ENCODE peak calls at places on chromosomes 3 and 15, in five cellular contexts. J is DND-41; K is AG04450; X is cardiac muscle cell; O is CD8-positive, alpha-beta T cell. F is an unnamed sample.
A peak's percentile ranks its signal among the peaks of the same experiment; 100 is the strongest.

GRCh38 chr3:129428382-129429079 is at the start of gene EFCAB12:
- DNase-seq in J (no peak), K (peak; percentile 79), X (peak; percentile 96), O (peak; percentile 77), F (peak; percentile 85)

GRCh38 chr3:154247806-154248480 is 76.3 kb downstream of the DHX36 start:
- DNase-seq in J (no peak), K (no peak), X (no peak), O (no peak), F (no peak)

GRCh38 chr3:115022835-115023398 is 124.2 kb downstream of the ZBTB20 start:
- DNase-seq in J (no peak), K (no peak), X (no peak), O (no peak), F (no peak)

GRCh38 chr15:84982301-84982920 is 755 bp downstream of the PDE8A start:
- DNase-seq in J (no peak), K (no peak), X (peak; percentile 44), O (no peak), F (peak; percentile 27)

GRCh38 chr3:43675593-43675992 is 15.1 kb upstream of the ABHD5 start:
- DNase-seq in J (no peak), K (no peak), X (no peak), O (no peak), F (no peak)

GRCh38 chr3:100709840-100710235 is 544 bp downstream of the TFG start:
- DNase-seq in J (peak; percentile 76), K (no peak), X (peak; percentile 49), O (peak; percentile 11), F (no peak)

GRCh38 chr3:111047812-111048435 is 23.7 kb upstream of the NECTIN3 start:
- DNase-seq in J (no peak), K (no peak), X (no peak), O (no peak), F (no peak)

GRCh38 chr3:56862352-56863062 is 60.8 kb upstream of the ARHGEF3 start:
- DNase-seq in J (no peak), K (no peak), X (peak; percentile 89), O (no peak), F (no peak)

GRCh38 chr15:34651962-34652725 is 68.7 kb upstream of the GOLGA8B start:
- DNase-seq in J (no peak), K (no peak), X (no peak), O (no peak), F (no peak)

GRCh38 chr3:31092748-31093607 is 198.5 kb upstream of the GADL1 start:
- DNase-seq in J (no peak), K (no peak), X (peak; percentile 69), O (no peak), F (no peak)

GRCh38 chr3:155019576-155019975 is 60.5 kb upstream of the MME start:
- DNase-seq in J (no peak), K (peak; percentile 10), X (peak; percentile 21), O (no peak), F (no peak)

GRCh38 chr3:110773413-110773954 is 298.1 kb upstream of the NECTIN3 start:
- DNase-seq in J (no peak), K (peak; percentile 92), X (peak; percentile 12), O (no peak), F (no peak)

GRCh38 chr3:86175051-86175536 is 815.9 kb downstream of the VGLL3 start:
- DNase-seq in J (no peak), K (no peak), X (no peak), O (no peak), F (no peak)

GRCh38 chr3:114307222-114307840 is 13.5 kb downstream of the TIGIT start:
- DNase-seq in J (no peak), K (no peak), X (no peak), O (no peak), F (no peak)

GRCh38 chr3:128572013-128572412 is 78.6 kb downstream of the RPN1 start:
- DNase-seq in J (no peak), K (no peak), X (no peak), O (no peak), F (no peak)

GRCh38 chr3:71175722-71176365 is 407.7 kb downstream of the FOXP1 start:
- DNase-seq in J (no peak), K (no peak), X (no peak), O (no peak), F (no peak)

GRCh38 chr3:117622130-117622841 is 912.7 kb downstream of the TUSC7 start:
- DNase-seq in J (no peak), K (peak; percentile 60), X (peak; percentile 63), O (no peak), F (no peak)

GRCh38 chr3:161682715-161683114 is 186.1 kb downstream of the OTOL1 start:
- DNase-seq in J (no peak), K (no peak), X (no peak), O (no peak), F (no peak)

GRCh38 chr3:15796771-15797599 is 794 bp downstream of the ANKRD28 start:
- DNase-seq in J (peak; percentile 28), K (peak; percentile 34), X (peak; percentile 72), O (no peak), F (no peak)

GRCh38 chr3:188187055-188187454 is 33.1 kb downstream of the LPP start:
- DNase-seq in J (no peak), K (no peak), X (no peak), O (no peak), F (no peak)

GRCh38 chr3:189773056-189773455 is 141.9 kb downstream of the TP63 start:
- DNase-seq in J (no peak), K (peak; percentile 8), X (peak; percentile 61), O (no peak), F (no peak)

GRCh38 chr15:78312956-78313355 is 13.5 kb upstream of the SKIC8 start:
- DNase-seq in J (no peak), K (no peak), X (no peak), O (no peak), F (no peak)

GRCh38 chr3:120793601-120794000 is 51.1 kb downstream of the GTF2E1 start:
- DNase-seq in J (no peak), K (no peak), X (no peak), O (no peak), F (no peak)

GRCh38 chr3:50316657-50317242 is 5.8 kb downstream of the HYAL2 start:
- DNase-seq in J (no peak), K (no peak), X (no peak), O (peak; percentile 70), F (peak; percentile 62)

GRCh38 chr3:123153124-123153523 is 48.6 kb upstream of the SEC22A start:
- DNase-seq in J (no peak), K (no peak), X (no peak), O (no peak), F (no peak)

GRCh38 chr3:174376346-174376745 is 482.8 kb upstream of the NAALADL2 start:
- DNase-seq in J (no peak), K (no peak), X (peak; percentile 43), O (no peak), F (no peak)

GRCh38 chr3:15314276-15314675 is 18.1 kb downstream of the SH3BP5 start:
- DNase-seq in J (no peak), K (no peak), X (no peak), O (no peak), F (no peak)

GRCh38 chr15:61095804-61096506 is 133.1 kb downstream of the RORA start:
- DNase-seq in J (no peak), K (no peak), X (no peak), O (no peak), F (no peak)

GRCh38 chr3:24688446-24689148 is 193.9 kb upstream of the THRB start:
- DNase-seq in J (no peak), K (no peak), X (no peak), O (no peak), F (no peak)

GRCh38 chr3:99690761-99691369 is 52.5 kb downstream of the COL8A1 start:
- DNase-seq in J (no peak), K (no peak), X (no peak), O (no peak), F (no peak)

GRCh38 chr3:193129607-193130006 is 111.4 kb upstream of the PLAAT1 start:
- DNase-seq in J (no peak), K (no peak), X (no peak), O (no peak), F (no peak)
- TF ChIP-seq CTCF in J (peak; percentile 7), K (no peak), X (no peak), O (no peak), F (no peak)

GRCh38 chr15:96316953-96317629 is 13.4 kb upstream of the NR2F2 start:
- DNase-seq in J (no peak), K (no peak), X (no peak), O (no peak), F (no peak)
- H3K27me3 ChIP-seq in J (peaks cover 5% of the 10 kb centered on the region), K (no peaks in the 10 kb centered on the region), X (peaks cover 95% of the 10 kb centered on the region), O (peaks cover 17% of the 10 kb centered on the region), F (peaks cover 56% of the 10 kb centered on the region)

GRCh38 chr15:66747866-66748265 is 45.8 kb downstream of the SMAD6 start:
- DNase-seq in J (no peak), K (no peak), X (no peak), O (no peak), F (no peak)

GRCh38 chr15:66745530-66746230 is 43.6 kb downstream of the SMAD6 start:
- DNase-seq in J (no peak), K (no peak), X (no peak), O (no peak), F (no peak)

GRCh38 chr15:66747223-66747622 is 45.2 kb downstream of the SMAD6 start:
- DNase-seq in J (no peak), K (no peak), X (no peak), O (no peak), F (no peak)

GRCh38 chr15:66744610-66745279 is 42.7 kb downstream of the SMAD6 start:
- DNase-seq in J (no peak), K (no peak), X (no peak), O (no peak), F (no peak)

GRCh38 chr15:66746231-66746605 is 44.2 kb downstream of the SMAD6 start:
- DNase-seq in J (no peak), K (no peak), X (no peak), O (no peak), F (no peak)
- H3K27ac ChIP-seq in J (no peak overlapping the region), K (no peak overlapping the region), X (peak overlapping the region; percentile 73), O (no peak overlapping the region), F (no peak overlapping the region)

GRCh38 chr3:170117134-170117533 is 64.4 kb downstream of the PHC3 start:
- DNase-seq in J (no peak), K (no peak), X (peak; percentile 9), O (no peak), F (no peak)
- TF ChIP-seq CTCF in J (peak; percentile 26), K (peak; percentile 46), X (peak; percentile 26), O (no peak), F (no peak)

DNA sequence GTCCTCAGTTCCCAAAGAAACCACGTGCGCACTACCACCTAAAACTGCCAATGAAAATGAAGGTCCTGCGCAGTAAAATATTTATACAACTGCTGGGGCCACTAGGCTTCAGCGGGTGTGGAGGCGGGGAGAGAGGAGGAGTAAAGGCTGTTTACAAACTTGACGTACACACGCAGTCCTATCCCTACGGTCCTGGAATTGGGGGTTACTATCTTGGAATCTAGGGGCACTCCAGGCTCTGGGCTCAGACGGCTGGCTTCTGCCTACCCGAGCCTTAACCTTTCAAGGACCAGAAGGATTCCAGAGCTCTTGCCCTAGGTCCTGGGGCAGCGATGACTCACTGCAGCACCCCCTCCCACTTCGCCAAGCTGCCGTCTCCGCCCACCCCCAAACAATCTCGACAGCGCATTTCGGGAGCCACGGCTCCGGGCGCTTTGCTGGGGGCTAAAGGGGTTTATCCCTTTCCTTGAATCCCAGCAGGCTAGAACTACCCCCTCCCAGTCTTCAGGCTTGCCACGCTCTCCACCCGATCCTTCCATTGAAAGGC is 3.0 kb downstream of the ADAMTS9 start:
- DNase-seq in J (no peak), K (no peak), X (peak; percentile 71), O (no peak), F (no peak)
- H3K27me3 ChIP-seq in J (no peaks in the 10 kb centered on the region), K (peaks cover 39% of the 10 kb centered on the region), X (no peaks in the 10 kb centered on the region), O (no peaks in the 10 kb centered on the region), F (peaks cover 44% of the 10 kb centered on the region)

GRCh38 chr3:138944842-138945645 is 1.9 kb downstream of the FOXL2 start:
- DNase-seq in J (no peak), K (no peak), X (no peak), O (no peak), F (no peak)
- H3K27ac ChIP-seq in J (no peak overlapping the region), K (no peak overlapping the region), X (no peak overlapping the region), O (no peak overlapping the region), F (no peak overlapping the region)

F was measured in CD4-positive, alpha-beta T cell.